ENCODE peak calls at places on chromosome 14, in nine cellular contexts. Z, T, L, B, I, O, Y, M and H are unnamed samples.

GRCh38 chr14:55451398-55451797 is 11.0 kb upstream of the TBPL2 start:
- DNase-seq in Z (no peak), T (no peak), L (no peak), B (no peak), I (no peak), O (peak), Y (no peak), M (peak), H (no peak)

GRCh38 chr14:65940056-65940735 is 527.7 kb downstream of the FUT8 start:
- DNase-seq in Z (peak), T (peak), L (no peak), B (no peak), I (no peak), O (no peak), Y (no peak), M (no peak), H (peak)

GRCh38 chr14:77045570-77045890 is 17.0 kb upstream of the IRF2BPL start:
- DNase-seq in Z (no peak), T (no peak), L (peak), B (no peak), I (no peak), O (no peak), Y (no peak), M (no peak), H (no peak)

GRCh38 chr14:90281766-90282165 is 25.4 kb downstream of the PSMC1 start:
- DNase-seq in Z (no peak), T (no peak), L (no peak), B (no peak), I (no peak), O (no peak), Y (no peak), M (no peak), H (no peak)

GRCh38 chr14:92551066-92551841 is 37.7 kb downstream of the RIN3 start:
- DNase-seq in Z (no peak), T (no peak), L (no peak), B (no peak), I (no peak), O (no peak), Y (no peak), M (no peak), H (no peak)

GRCh38 chr14:74346341-74346740 is 1.9 kb upstream of the VRTN start:
- DNase-seq in Z (no peak), T (no peak), L (no peak), B (no peak), I (no peak), O (no peak), Y (no peak), M (peak), H (no peak)

GRCh38 chr14:94292872-94293577 is at the start of gene SERPINA10:
- DNase-seq in Z (no peak), T (peak), L (no peak), B (no peak), I (no peak), O (no peak), Y (no peak), M (no peak), H (no peak)

GRCh38 chr14:56199976-56200577 is 81.9 kb downstream of the PELI2 start:
- DNase-seq in Z (no peak), T (no peak), L (no peak), B (no peak), I (no peak), O (peak), Y (no peak), M (no peak), H (no peak)

GRCh38 chr14:69464829-69465228 is 19.7 kb upstream of the PLEKHD1 start:
- DNase-seq in Z (no peak), T (no peak), L (no peak), B (peak), I (no peak), O (peak), Y (no peak), M (no peak), H (no peak)

GRCh38 chr14:100239200-100239839 is 376 bp downstream of the YY1 start:
- DNase-seq in Z (peak), T (peak), L (peak), B (no peak), I (no peak), O (no peak), Y (peak), M (peak), H (no peak)

GRCh38 chr14:21308132-21308478 is 28.2 kb downstream of the RPGRIP1 start:
- DNase-seq in Z (no peak), T (peak), L (no peak), B (no peak), I (no peak), O (no peak), Y (no peak), M (no peak), H (no peak)

GRCh38 chr14:39827901-39828655 is 395.8 kb upstream of the FBXO33 start:
- DNase-seq in Z (no peak), T (no peak), L (no peak), B (no peak), I (no peak), O (no peak), Y (no peak), M (no peak), H (no peak)

GRCh38 chr14:75299064-75299463 is 20.4 kb downstream of the FOS start:
- DNase-seq in Z (no peak), T (no peak), L (peak), B (no peak), I (no peak), O (no peak), Y (no peak), M (no peak), H (no peak)

GRCh38 chr14:77141592-77142288 is at the start of gene ZDHHC22:
- DNase-seq in Z (peak), T (no peak), L (no peak), B (no peak), I (no peak), O (no peak), Y (no peak), M (peak), H (peak)

GRCh38 chr14:97977711-97978261 is 1180.6 kb downstream of the VRK1 start:
- DNase-seq in Z (peak), T (no peak), L (peak), B (no peak), I (peak), O (peak), Y (peak), M (peak), H (no peak)

GRCh38 chr14:59919582-59920377 is at the start of gene LRRC9:
- DNase-seq in Z (peak), T (peak), L (peak), B (no peak), I (no peak), O (no peak), Y (no peak), M (peak), H (peak)

GRCh38 chr14:69580009-69580577 is 5.4 kb upstream of the CCDC177 start:
- DNase-seq in Z (peak), T (peak), L (no peak), B (peak), I (no peak), O (peak), Y (no peak), M (peak), H (peak)

GRCh38 chr14:102829106-102829505 is 51.9 kb downstream of the TRAF3 start:
- DNase-seq in Z (no peak), T (no peak), L (no peak), B (no peak), I (no peak), O (no peak), Y (no peak), M (no peak), H (no peak)

GRCh38 chr14:76219873-76220272 is 68.2 kb downstream of the GPATCH2L start:
- DNase-seq in Z (no peak), T (no peak), L (no peak), B (no peak), I (no peak), O (peak), Y (no peak), M (no peak), H (no peak)

GRCh38 chr14:64879635-64880381 is at the start of gene SPTB:
- DNase-seq in Z (peak), T (peak), L (no peak), B (no peak), I (peak), O (no peak), Y (peak), M (peak), H (peak)

GRCh38 chr14:92540472-92541048 is 27.0 kb downstream of the RIN3 start:
- DNase-seq in Z (no peak), T (no peak), L (peak), B (peak), I (peak), O (peak), Y (peak), M (no peak), H (no peak)

GRCh38 chr14:98888281-98888680 is 383.7 kb downstream of the BCL11B start:
- DNase-seq in Z (no peak), T (no peak), L (no peak), B (no peak), I (no peak), O (no peak), Y (no peak), M (no peak), H (no peak)

GRCh38 chr14:34650786-34651584 is 21.0 kb upstream of the SNX6 start:
- DNase-seq in Z (no peak), T (no peak), L (no peak), B (peak), I (no peak), O (peak), Y (no peak), M (no peak), H (no peak)

GRCh38 chr14:91354979-91355685 is 62.5 kb downstream of the CCDC88C start:
- DNase-seq in Z (peak), T (no peak), L (no peak), B (no peak), I (no peak), O (no peak), Y (no peak), M (peak), H (peak)

GRCh38 chr14:29913550-29913949 is 14.1 kb downstream of the PRKD1 start:
- DNase-seq in Z (no peak), T (no peak), L (no peak), B (no peak), I (no peak), O (no peak), Y (no peak), M (no peak), H (no peak)

GRCh38 chr14:48584031-48584430 is 908.6 kb upstream of the MDGA2 start:
- DNase-seq in Z (no peak), T (no peak), L (no peak), B (no peak), I (no peak), O (no peak), Y (no peak), M (no peak), H (no peak)

GRCh38 chr14:35985504-35986218 is 159.5 kb downstream of the BRMS1L start:
- DNase-seq in Z (no peak), T (peak), L (no peak), B (no peak), I (no peak), O (no peak), Y (no peak), M (no peak), H (no peak)

GRCh38 chr14:54132485-54132884 is 175.9 kb upstream of the BMP4 start:
- DNase-seq in Z (no peak), T (no peak), L (no peak), B (no peak), I (no peak), O (no peak), Y (no peak), M (no peak), H (no peak)

GRCh38 chr14:29240046-29240445 is 473.5 kb downstream of the FOXG1 start:
- DNase-seq in Z (no peak), T (no peak), L (no peak), B (peak), I (no peak), O (peak), Y (no peak), M (no peak), H (no peak)

GRCh38 chr14:78848234-78848820 is 678.2 kb downstream of the NRXN3 start:
- DNase-seq in Z (peak), T (peak), L (peak), B (no peak), I (no peak), O (peak), Y (peak), M (peak), H (peak)

GRCh38 chr14:58297412-58297761 is 968 bp upstream of the ARID4A start:
- DNase-seq in Z (no peak), T (no peak), L (no peak), B (no peak), I (no peak), O (peak), Y (no peak), M (no peak), H (no peak)

GRCh38 chr14:51321036-51321435 is 81.0 kb downstream of the TMX1 start:
- DNase-seq in Z (no peak), T (no peak), L (no peak), B (no peak), I (no peak), O (no peak), Y (no peak), M (no peak), H (no peak)
- TF ChIP-seq CTCF in Z (no peak), T (no peak), L (no peak), B (no peak), I (no peak), O (no peak), Y (no peak), M (no peak), H (no peak)

GRCh38 chr14:72173038-72173720 is 240.9 kb downstream of the RGS6 start:
- DNase-seq in Z (no peak), T (no peak), L (no peak), B (no peak), I (no peak), O (no peak), Y (no peak), M (no peak), H (no peak)

GRCh38 chr14:72183631-72184030 is 251.4 kb downstream of the RGS6 start:
- DNase-seq in Z (no peak), T (no peak), L (no peak), B (no peak), I (no peak), O (no peak), Y (no peak), M (no peak), H (no peak)

GRCh38 chr14:72182773-72183432 is 250.7 kb downstream of the RGS6 start:
- DNase-seq in Z (no peak), T (no peak), L (no peak), B (no peak), I (no peak), O (no peak), Y (no peak), M (no peak), H (no peak)

GRCh38 chr14:72177246-72177645 is 245.0 kb downstream of the RGS6 start:
- DNase-seq in Z (no peak), T (no peak), L (no peak), B (no peak), I (no peak), O (no peak), Y (peak), M (no peak), H (no peak)

GRCh38 chr14:72178517-72178916 is 246.3 kb downstream of the RGS6 start:
- DNase-seq in Z (no peak), T (no peak), L (no peak), B (no peak), I (no peak), O (no peak), Y (no peak), M (no peak), H (no peak)
- TF ChIP-seq CTCF in Z (no peak), T (no peak), L (no peak), B (no peak), I (no peak), O (no peak), Y (no peak), M (peak), H (peak)

GRCh38 chr14:63438065-63438757 is 105.0 kb downstream of the PPP2R5E start:
- DNase-seq in Z (no peak), T (no peak), L (peak), B (peak), I (no peak), O (peak), Y (peak), M (no peak), H (peak)
- TF ChIP-seq CTCF in Z (no peak), T (peak), L (no peak), B (peak), I (no peak), O (peak), Y (peak), M (peak), H (no peak)

GRCh38 chr14:104183796-104184195 is 45.4 kb downstream of the KIF26A start:
- DNase-seq in Z (no peak), T (no peak), L (no peak), B (no peak), I (no peak), O (no peak), Y (no peak), M (no peak), H (no peak)
- TF ChIP-seq CTCF in Z (no peak), T (no peak), L (no peak), B (no peak), I (no peak), O (no peak), Y (no peak), M (no peak), H (no peak)

DNA sequence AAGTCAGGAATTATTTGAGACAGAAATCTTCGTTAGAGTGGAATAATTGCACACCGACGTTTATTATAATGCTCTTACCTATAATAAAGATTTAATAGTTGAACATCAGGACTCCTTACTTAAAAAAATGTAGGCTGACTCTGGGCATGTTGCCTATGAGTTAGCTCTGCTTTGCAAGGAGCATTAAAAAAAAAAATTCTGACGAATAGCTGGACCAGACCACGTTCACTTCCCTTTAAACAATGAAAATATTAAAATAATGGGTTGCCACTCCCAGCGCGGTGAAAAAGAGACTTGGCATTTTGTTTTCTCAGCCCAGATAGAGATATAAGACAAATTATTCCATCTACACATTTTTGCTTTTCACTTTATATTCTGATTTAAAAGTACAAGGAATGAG is 549 bp upstream of the FANCM start:
- DNase-seq in Z (no peak), T (peak), L (no peak), B (no peak), I (no peak), O (peak), Y (peak), M (no peak), H (no peak)
- TF ChIP-seq CTCF in Z (no peak), T (no peak), L (no peak), B (no peak), I (no peak), O (no peak), Y (no peak), M (no peak), H (no peak)

DNA sequence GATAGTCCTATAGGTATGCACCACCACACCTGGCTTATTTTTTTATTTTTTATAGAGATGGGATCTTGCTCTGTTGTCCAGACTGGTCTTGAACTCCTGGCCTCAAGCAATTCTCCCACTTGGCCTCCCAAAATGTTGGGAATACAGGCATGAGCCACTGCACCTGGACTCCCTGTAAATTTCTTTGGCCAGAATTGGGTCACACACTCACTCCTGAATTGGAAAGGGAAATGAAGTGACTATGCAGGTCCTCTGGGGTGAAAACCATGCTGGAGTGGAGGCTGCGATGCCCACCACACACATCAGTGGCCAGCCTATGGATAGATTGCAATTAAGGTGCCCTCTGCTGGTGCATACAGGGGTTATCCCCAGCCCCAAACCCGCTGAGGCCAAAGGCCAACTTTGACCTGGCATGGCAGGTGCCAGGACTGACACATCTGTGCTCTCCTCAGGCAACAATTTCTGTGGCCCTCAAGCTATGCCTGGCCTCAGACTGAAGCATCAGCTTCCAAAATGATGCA is 125.6 kb downstream of the SLC38A6 start:
- DNase-seq in Z (no peak), T (no peak), L (no peak), B (no peak), I (no peak), O (no peak), Y (no peak), M (peak), H (no peak)
- TF ChIP-seq CTCF in Z (no peak), T (peak), L (no peak), B (peak), I (no peak), O (peak), Y (peak), M (peak), H (peak)

GRCh38 chr14:101635238-101636080 is 74.2 kb downstream of the DIO3 start:
- DNase-seq in Z (no peak), T (no peak), L (no peak), B (no peak), I (no peak), O (no peak), Y (no peak), M (no peak), H (no peak)
- TF ChIP-seq CTCF in Z (no peak), T (no peak), L (no peak), B (no peak), I (no peak), O (no peak), Y (no peak), M (peak), H (no peak)

GRCh38 chr14:32470161-32470705 is 141.1 kb downstream of the AKAP6 start:
- DNase-seq in Z (no peak), T (no peak), L (no peak), B (no peak), I (no peak), O (no peak), Y (no peak), M (no peak), H (no peak)

GRCh38 chr14:32468955-32469354 is 139.9 kb downstream of the AKAP6 start:
- DNase-seq in Z (no peak), T (no peak), L (no peak), B (no peak), I (no peak), O (peak), Y (no peak), M (no peak), H (no peak)

GRCh38 chr14:32472081-32472480 is 143.0 kb downstream of the AKAP6 start:
- DNase-seq in Z (no peak), T (no peak), L (no peak), B (no peak), I (no peak), O (no peak), Y (no peak), M (no peak), H (no peak)

GRCh38 chr14:32471183-32471582 is 142.1 kb downstream of the AKAP6 start:
- DNase-seq in Z (no peak), T (no peak), L (no peak), B (no peak), I (no peak), O (no peak), Y (no peak), M (no peak), H (no peak)

GRCh38 chr14:32469388-32470160 is 140.5 kb downstream of the AKAP6 start:
- DNase-seq in Z (no peak), T (peak), L (no peak), B (no peak), I (no peak), O (peak), Y (no peak), M (no peak), H (no peak)
- TF ChIP-seq CTCF in Z (peak), T (peak), L (no peak), B (peak), I (peak), O (peak), Y (peak), M (peak), H (peak)

DNA sequence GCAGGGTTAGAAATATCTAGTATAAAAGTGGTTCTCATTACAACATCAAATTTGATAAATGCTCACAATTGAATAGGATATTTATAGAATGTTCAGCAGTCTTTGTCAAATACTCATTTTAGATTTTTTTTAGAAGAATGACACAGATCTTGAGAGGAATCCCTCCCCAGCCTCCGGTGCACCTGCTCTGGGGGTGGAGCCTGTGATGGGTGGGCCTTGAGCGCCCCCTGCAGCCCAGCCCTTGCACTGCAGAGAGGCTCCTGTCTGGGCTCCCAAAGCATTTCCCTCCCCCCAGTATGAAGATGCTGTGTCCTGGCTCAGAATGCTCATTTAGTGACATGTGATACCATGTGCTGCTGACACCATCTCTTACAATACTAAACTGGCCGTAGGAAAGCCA is 792.3 kb downstream of the TMEM121 start:
- DNase-seq in Z (no peak), T (no peak), L (no peak), B (no peak), I (peak), O (no peak), Y (no peak), M (no peak), H (no peak)
- TF ChIP-seq CTCF in Z (no peak), T (no peak), L (no peak), B (no peak), I (no peak), O (no peak), Y (no peak), M (no peak), H (peak)

GRCh38 chr14:27553820-27554219 is 956.0 kb upstream of the NOVA1 start:
- DNase-seq in Z (no peak), T (peak), L (no peak), B (no peak), I (no peak), O (no peak), Y (no peak), M (no peak), H (no peak)
- TF ChIP-seq CTCF in Z (no peak), T (no peak), L (no peak), B (no peak), I (no peak), O (no peak), Y (no peak), M (peak), H (no peak)